ENCODE peak calls at places on chromosomes 5 and 9, in nine cellular contexts. G is uterus, T is body of pancreas, X is ovary, A is HepG2, Y is GM12878, W is heart left ventricle, Z is adrenal gland, L is IMR-90. B is an unnamed sample.
A peak's percentile ranks its signal among the peaks of the same experiment; 100 is the strongest.

GRCh38 chr5:69517763-69518212 is 25.2 kb downstream of the OCLN start:
- DNase-seq in G (no peak), T (no peak), X (no peak), A (peak; percentile 79), Y (no peak), W (no peak), Z (no peak), L (peak; percentile 40), B (no peak)

GRCh38 chr5:148904440-148904839 is 78.0 kb downstream of the ADRB2 start:
- DNase-seq in G (no peak), T (no peak), X (no peak), A (no peak), Y (no peak), W (peak; percentile 60), Z (no peak), L (no peak), B (no peak)

GRCh38 chr9:119365291-119366027 is 3.8 kb downstream of the BRINP1 start:
- DNase-seq in G (no peak), T (peak; percentile 10), X (no peak), A (peak; percentile 6), Y (no peak), W (no peak), Z (peak; percentile 28), L (no peak), B (peak; percentile 42)

GRCh38 chr9:108049026-108049591 is 559.5 kb upstream of the KLF4 start:
- DNase-seq in G (no peak), T (no peak), X (no peak), A (no peak), Y (no peak), W (no peak), Z (no peak), L (peak; percentile 97), B (peak; percentile 60)

GRCh38 chr5:40483316-40483715 is 196.4 kb upstream of the PTGER4 start:
- DNase-seq in G (no peak), T (no peak), X (no peak), A (no peak), Y (no peak), W (no peak), Z (no peak), L (no peak), B (no peak)

GRCh38 chr5:61450880-61451279 is 118.8 kb downstream of the ZSWIM6 start:
- DNase-seq in G (no peak), T (peak; percentile 26), X (no peak), A (no peak), Y (no peak), W (no peak), Z (peak; percentile 24), L (peak; percentile 51), B (peak; percentile 10)

GRCh38 chr5:127564002-127564769 is 46.7 kb downstream of the PRRC1 start:
- DNase-seq in G (no peak), T (peak; percentile 53), X (no peak), A (peak; percentile 57), Y (no peak), W (peak; percentile 25), Z (peak; percentile 17), L (peak; percentile 53), B (no peak)

GRCh38 chr5:42583322-42583721 is 160.1 kb downstream of the GHR start:
- DNase-seq in G (peak; percentile 36), T (peak; percentile 66), X (no peak), A (peak; percentile 64), Y (peak; percentile 2), W (peak; percentile 56), Z (peak; percentile 41), L (peak; percentile 38), B (peak; percentile 43)

GRCh38 chr5:177431317-177432142 is 5.1 kb downstream of the GRK6 start:
- DNase-seq in G (no peak), T (no peak), X (no peak), A (no peak), Y (peak; percentile 77), W (peak; percentile 55), Z (no peak), L (no peak), B (no peak)

GRCh38 chr9:7791364-7791763 is 8.2 kb downstream of the DMAC1 start:
- DNase-seq in G (no peak), T (no peak), X (peak; percentile 52), A (no peak), Y (no peak), W (no peak), Z (no peak), L (no peak), B (no peak)

GRCh38 chr9:135990468-135991429 is 29.6 kb upstream of the UBAC1 start:
- DNase-seq in G (no peak), T (no peak), X (peak; percentile 57), A (peak; percentile 78), Y (no peak), W (no peak), Z (peak; percentile 43), L (peak; percentile 47), B (peak; percentile 63)

GRCh38 chr5:142569905-142570304 is 116.0 kb downstream of the FGF1 start:
- DNase-seq in G (no peak), T (no peak), X (no peak), A (no peak), Y (no peak), W (no peak), Z (no peak), L (no peak), B (no peak)

GRCh38 chr5:137488516-137488915 is 10.6 kb downstream of the SPOCK1 start:
- DNase-seq in G (no peak), T (no peak), X (no peak), A (no peak), Y (no peak), W (no peak), Z (no peak), L (no peak), B (no peak)

GRCh38 chr5:28516657-28517175 is 1478.3 kb upstream of the CDH9 start:
- DNase-seq in G (no peak), T (no peak), X (no peak), A (no peak), Y (no peak), W (no peak), Z (no peak), L (no peak), B (no peak)

GRCh38 chr5:111676496-111676895 is 80.5 kb downstream of the NREP start:
- DNase-seq in G (no peak), T (no peak), X (no peak), A (no peak), Y (no peak), W (no peak), Z (no peak), L (peak; percentile 44), B (no peak)

GRCh38 chr5:78224358-78224757 is 70.1 kb downstream of the AP3B1 start:
- DNase-seq in G (no peak), T (no peak), X (no peak), A (no peak), Y (no peak), W (no peak), Z (no peak), L (no peak), B (no peak)

GRCh38 chr5:132456553-132457361 is 33.8 kb downstream of the IRF1 start:
- DNase-seq in G (no peak), T (no peak), X (peak; percentile 30), A (no peak), Y (peak; percentile 73), W (peak; percentile 56), Z (peak; percentile 69), L (no peak), B (no peak)

GRCh38 chr5:124995451-124995850 is 249.0 kb upstream of the ZNF608 start:
- DNase-seq in G (no peak), T (no peak), X (no peak), A (no peak), Y (no peak), W (no peak), Z (no peak), L (peak; percentile 93), B (no peak)
- TF ChIP-seq POLR2A in G (no peak), T (no peak), X (no peak), A (no peak), Y (no peak), W (no peak), Z (no peak), L (no peak), B (no peak)

GRCh38 chr9:112719696-112720095 is 1.8 kb upstream of the INIP start:
- DNase-seq in G (no peak), T (no peak), X (no peak), A (no peak), Y (no peak), W (no peak), Z (no peak), L (peak; percentile 10), B (no peak)

GRCh38 chr9:112712678-112713077 is 5.2 kb downstream of the INIP start:
- DNase-seq in G (no peak), T (no peak), X (no peak), A (no peak), Y (no peak), W (no peak), Z (no peak), L (no peak), B (no peak)

GRCh38 chr9:112719292-112719691 is 1.4 kb upstream of the INIP start:
- DNase-seq in G (no peak), T (no peak), X (no peak), A (no peak), Y (no peak), W (no peak), Z (no peak), L (no peak), B (no peak)

DNA sequence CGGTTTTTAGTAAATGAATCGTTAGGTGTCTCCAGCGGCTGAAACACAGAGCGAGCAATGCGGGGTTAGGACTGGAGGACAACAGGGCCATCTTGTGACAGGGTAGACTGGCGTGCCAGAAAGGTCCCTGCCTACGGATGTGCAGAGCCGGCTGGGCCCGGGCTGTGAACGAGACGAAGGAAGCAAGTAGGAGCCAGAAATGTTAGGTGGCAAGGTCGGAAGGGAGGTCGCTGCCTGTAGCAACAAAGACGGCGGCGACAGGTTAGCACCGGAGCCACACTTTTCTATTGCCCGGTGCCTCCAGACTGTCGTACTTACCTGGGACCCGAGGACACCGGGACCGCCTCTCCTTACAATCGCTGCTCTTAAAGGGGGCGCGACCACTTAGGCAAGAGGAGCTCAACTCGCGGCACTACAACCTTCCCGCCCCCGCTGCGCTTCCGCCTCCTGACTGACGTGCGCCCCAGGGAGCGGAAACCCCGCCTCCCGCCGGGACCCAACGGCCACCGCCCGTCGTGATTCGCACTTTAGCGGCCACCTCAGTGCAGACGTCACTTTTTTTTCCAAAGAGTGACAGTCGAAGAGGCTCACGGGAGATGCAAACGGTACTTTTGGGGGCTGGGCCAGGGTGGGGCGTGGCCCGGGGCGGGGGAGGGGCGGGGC is at the start of gene INIP:
- DNase-seq in G (peak; percentile 94), T (peak; percentile 96), X (peak; percentile 96), A (peak; percentile 95), Y (peak; percentile 87), W (peak; percentile 97), Z (peak; percentile 97), L (peak; percentile 95), B (peak; percentile 89)
- TF ChIP-seq POLR2A in G (peak; percentile 80), T (peak; percentile 33), X (peak; percentile 62), A (peak; percentile 79), Y (peak; percentile 93), W (peak; percentile 70), Z (no peak), L (peak; percentile 47), B (peak; percentile 66)

GRCh38 chr9:117480729-117481128 is 65.9 kb upstream of the ASTN2 start:
- DNase-seq in G (no peak), T (no peak), X (no peak), A (no peak), Y (no peak), W (no peak), Z (no peak), L (no peak), B (no peak)
- TF ChIP-seq POLR2A in G (no peak), T (no peak), X (no peak), A (no peak), Y (no peak), W (no peak), Z (no peak), L (no peak), B (no peak)

GRCh38 chr5:37133939-37134338 is 115.2 kb downstream of the CPLANE1 start:
- DNase-seq in G (no peak), T (peak; percentile 14), X (no peak), A (no peak), Y (no peak), W (no peak), Z (no peak), L (peak; percentile 75), B (no peak)
- TF ChIP-seq POLR2A in G (no peak), T (no peak), X (no peak), A (no peak), Y (no peak), W (no peak), Z (no peak), L (no peak), B (no peak)